ENCODE peak calls at places on chromosomes 11 and 22, in five cellular contexts. P is body of pancreas, S is OCI-LY7, H is hepatocyte, L is IMR-90. G is an unnamed sample.

GRCh38 chr11:126548576-126549272 is 193.2 kb downstream of the ST3GAL4 start:
- DNase-seq in L (no peak), H (no peak), S (no peak), P (no peak), G (no peak)

GRCh38 chr11:61048368-61049065 is 53.8 kb upstream of the CD5 start:
- DNase-seq in H (no peak), S (no peak), L (no peak), P (no peak), G (no peak)

GRCh38 chr11:20022363-20023081 is 137.8 kb downstream of the DBX1 start:
- DNase-seq in S (peak; percentile 2), P (peak; percentile 50), H (no peak), L (peak; percentile 63), G (peak; percentile 91)

GRCh38 chr22:49764151-49764581 is 63.5 kb downstream of the BRD1 start:
- DNase-seq in S (no peak), L (no peak), P (no peak), H (no peak), G (peak; percentile 56)

GRCh38 chr11:76707293-76707825 is 36.8 kb upstream of the LRRC32 start:
- DNase-seq in P (no peak), H (no peak), L (no peak), S (no peak), G (no peak)

GRCh38 chr11:13013054-13013488 is 4.0 kb downstream of the RASSF10 start:
- DNase-seq in L (no peak), P (no peak), H (no peak), S (no peak), G (no peak)

GRCh38 chr11:43802509-43802908 is 78.1 kb upstream of the ALKBH3 start:
- DNase-seq in L (peak; percentile 16), S (peak; percentile 16), H (no peak), P (no peak), G (no peak)

GRCh38 chr11:61891331-61892084 is at the start of gene FADS3:
- DNase-seq in H (peak; percentile 92), P (peak; percentile 92), S (peak; percentile 88), L (peak; percentile 69), G (peak; percentile 96)

GRCh38 chr22:46712288-46712687 is 25.8 kb downstream of the CERK start:
- DNase-seq in L (no peak), S (no peak), H (no peak), P (no peak), G (no peak)

GRCh38 chr11:60307507-60308195 is 19.4 kb upstream of the MS4A6E start:
- DNase-seq in H (no peak), P (no peak), L (no peak), S (no peak), G (no peak)

GRCh38 chr11:7577226-7577882 is 63.6 kb downstream of the PPFIBP2 start:
- DNase-seq in L (no peak), H (peak; percentile 68), P (no peak), S (no peak), G (no peak)

GRCh38 chr11:121467965-121468364 is 15.2 kb upstream of the SORL1-AS1 start:
- DNase-seq in H (no peak), L (no peak), P (no peak), S (no peak), G (no peak)

GRCh38 chr11:93564895-93565294 is 21.7 kb upstream of the SMCO4 start:
- DNase-seq in S (no peak), P (no peak), H (peak; percentile 22), L (no peak), G (no peak)

GRCh38 chr11:57566035-57566504 is 1.4 kb downstream of the UBE2L6 start:
- DNase-seq in L (peak; percentile 63), H (peak; percentile 59), S (peak; percentile 54), P (no peak), G (no peak)

GRCh38 chr11:3213659-3214419 is 4.8 kb downstream of the MRGPRG start:
- DNase-seq in H (no peak), P (no peak), S (no peak), L (no peak), G (peak; percentile 49)

GRCh38 chr22:21760640-21761039 is 25.0 kb upstream of the YPEL1 start:
- DNase-seq in S (no peak), L (peak; percentile 98), P (no peak), H (no peak), G (no peak)

GRCh38 chr11:62925745-62926668 is 4.8 kb upstream of the CHRM1 start:
- DNase-seq in S (no peak), L (no peak), H (no peak), P (no peak), G (peak; percentile 77)

GRCh38 chr22:17999851-18000250 is 24.5 kb downstream of the MICAL3 start:
- DNase-seq in S (no peak), L (no peak), H (no peak), P (peak; percentile 32), G (peak; percentile 57)

GRCh38 chr11:107785401-107785800 is 73.2 kb downstream of the SLC35F2 start:
- DNase-seq in P (no peak), H (no peak), S (no peak), L (peak; percentile 17), G (no peak)

GRCh38 chr11:115924744-115925567 is 420.7 kb upstream of the CADM1 start:
- DNase-seq in S (no peak), P (no peak), H (no peak), L (peak; percentile 95), G (no peak)

GRCh38 chr11:75554258-75555022 is 7.6 kb upstream of the SERPINH1 start:
- DNase-seq in S (no peak), P (peak; percentile 69), H (peak; percentile 93), L (peak; percentile 100), G (peak; percentile 97)

GRCh38 chr11:1202154-1202775 is 20.6 kb upstream of the MUC5B start:
- DNase-seq in H (no peak), S (peak; percentile 13), P (peak; percentile 17), L (no peak), G (peak; percentile 49)

GRCh38 chr11:44761546-44761961 is 34.8 kb downstream of the TSPAN18 start:
- DNase-seq in H (peak; percentile 67), P (no peak), S (no peak), L (no peak), G (no peak)

GRCh38 chr11:33761471-33761870 is 12.8 kb downstream of the FBXO3 start:
- DNase-seq in P (no peak), L (no peak), H (no peak), S (no peak), G (no peak)

GRCh38 chr11:70816156-70816678 is 417.9 kb downstream of the CTTN start:
- DNase-seq in L (no peak), S (no peak), P (no peak), H (no peak), G (no peak)

GRCh38 chr22:44449061-44449682 is 48.9 kb downstream of the RTL6 start:
- DNase-seq in P (no peak), H (peak; percentile 49), L (peak; percentile 93), S (no peak), G (peak; percentile 48)

GRCh38 chr22:39515266-39516050 is 4.9 kb upstream of the ATF4 start:
- DNase-seq in P (no peak), L (no peak), H (no peak), S (no peak), G (no peak)

GRCh38 chr22:20456722-20457076 is 19.1 kb upstream of the SCARF2 start:
- DNase-seq in H (no peak), P (no peak), S (no peak), L (no peak), G (no peak)

GRCh38 chr11:123188508-123189165 is 6.4 kb downstream of the CLMP start:
- DNase-seq in S (no peak), P (peak; percentile 27), L (peak; percentile 99), H (no peak), G (no peak)

GRCh38 chr22:29580200-29580810 is 608 bp downstream of the NIPSNAP1 start:
- DNase-seq in P (peak; percentile 50), L (no peak), S (peak; percentile 21), H (peak; percentile 71), G (peak; percentile 74)

GRCh38 chr11:12249590-12250260 is 127.6 kb upstream of the PARVA start:
- DNase-seq in P (peak; percentile 97), S (no peak), L (no peak), H (no peak), G (no peak)

DNA sequence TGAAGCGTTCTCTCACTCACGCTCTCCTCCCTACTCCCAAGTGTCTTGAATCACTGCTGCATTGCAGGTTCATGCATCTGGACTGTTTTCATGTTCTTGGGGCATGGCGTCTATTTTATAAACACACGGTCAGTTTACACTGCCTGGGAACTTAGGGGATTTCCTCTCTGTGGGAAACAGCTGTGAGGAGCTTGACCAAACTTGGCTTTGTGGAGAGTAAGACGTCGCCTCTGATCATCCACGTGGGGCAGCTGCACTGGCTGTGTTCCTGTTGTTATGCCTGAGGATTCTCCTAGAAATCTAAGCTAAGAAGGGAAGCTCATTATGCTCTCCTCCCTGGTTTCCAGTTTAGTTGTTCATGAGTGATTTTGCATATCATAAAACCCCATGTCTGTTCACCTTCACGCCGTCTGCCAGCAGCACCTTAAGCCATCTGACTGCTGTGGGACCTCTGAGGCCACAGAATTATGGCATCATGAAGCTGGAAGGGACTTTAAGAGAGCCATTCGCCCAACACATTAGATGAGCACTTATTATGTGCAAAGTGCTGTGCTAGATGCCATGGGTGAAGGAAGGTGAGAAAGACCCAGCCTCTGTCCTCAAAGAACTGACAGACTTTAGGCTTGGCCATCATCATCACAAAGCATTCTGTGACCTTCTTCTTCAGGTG is 38.8 kb upstream of the POU2AF1 start:
- DNase-seq in S (peak; percentile 85), H (peak; percentile 65), L (peak; percentile 99), P (peak; percentile 54), G (peak; percentile 24)
- H3K4me3 ChIP-seq in S (peak overlapping the region; percentile 55), H (no peak overlapping the region), L (no peak overlapping the region), P (no peak overlapping the region), G (no peak overlapping the region)

GRCh38 chr11:102683277-102683676 is 22.3 kb downstream of the MMP27 start:
- DNase-seq in H (no peak), P (no peak), S (no peak), L (no peak), G (peak; percentile 67)
- TF ChIP-seq CTCF in H (no peak), P (no peak), S (no peak), L (no peak), G (peak; percentile 61)

DNA sequence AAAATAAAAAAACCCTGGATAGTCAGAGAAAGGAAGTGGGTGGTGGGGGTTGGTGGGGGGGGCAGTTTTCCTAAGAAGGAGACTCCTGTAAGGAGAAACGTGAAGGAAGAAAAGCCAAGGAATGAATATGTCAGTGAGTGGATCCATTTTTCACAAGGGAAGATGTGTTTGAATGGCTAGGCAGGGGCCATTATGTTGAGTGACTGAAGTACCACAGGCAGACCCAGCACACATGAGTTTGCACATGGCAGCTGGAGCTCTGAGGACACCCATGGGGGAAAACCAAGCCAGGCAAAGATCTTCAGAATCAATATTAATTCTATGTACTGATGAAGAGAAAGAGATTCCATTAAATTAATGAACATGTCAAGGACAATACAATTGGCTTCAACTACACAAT is 67.6 kb downstream of the CD44 start:
- DNase-seq in S (no peak), L (no peak), P (no peak), H (no peak), G (no peak)
- H3K4me1 ChIP-seq in S (no peaks in the 10 kb centered on the region), L (peaks cover 5% of the 10 kb centered on the region), P (peaks cover 20% of the 10 kb centered on the region), H (no peaks in the 10 kb centered on the region), G (peaks cover 10% of the 10 kb centered on the region)

DNA sequence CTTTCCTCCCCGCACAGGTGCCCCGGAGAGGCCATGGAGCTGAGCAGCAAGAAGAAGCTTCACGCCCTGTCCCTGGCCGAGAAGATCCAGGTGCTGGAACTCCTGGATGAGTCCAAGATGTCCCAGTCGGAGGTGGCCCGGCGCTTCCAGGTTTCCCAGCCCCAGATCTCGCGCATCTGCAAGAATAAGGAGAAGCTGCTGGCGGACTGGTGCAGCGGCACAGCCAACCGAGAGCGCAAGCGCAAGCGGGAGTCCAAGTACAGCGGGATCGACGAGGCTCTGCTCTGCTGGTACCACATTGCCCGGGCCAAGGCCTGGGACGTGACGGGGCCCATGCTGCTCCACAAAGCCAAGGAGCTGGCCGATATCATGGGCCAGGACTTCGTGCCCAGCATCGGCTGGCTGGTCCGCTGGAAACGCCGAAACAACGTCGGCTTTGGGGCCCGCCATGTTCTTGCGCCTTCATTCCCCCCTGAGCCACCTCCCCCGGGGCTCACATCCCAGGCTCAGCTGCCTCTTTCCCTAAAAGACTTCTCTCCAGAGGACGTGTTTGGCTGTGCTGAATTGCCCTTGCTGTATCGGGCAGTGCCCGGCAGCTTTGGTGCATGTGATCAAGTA is 1.3 kb downstream of the TIGD3 start:
- DNase-seq in L (peak; percentile 33), S (no peak), H (no peak), P (peak; percentile 45), G (peak; percentile 72)
- H3K4me3 ChIP-seq in L (peak overlapping the region; percentile 17), S (peak overlapping the region; percentile 73), H (no peak overlapping the region), P (peak overlapping the region; percentile 17), G (peak overlapping the region; percentile 45)

G was measured in endodermal cell.